ENCODE peak calls at places on chromosomes 3 and 15, in six cellular contexts. E is K562, X is HL-60, Z is HepG2, M is GM12878, U is H1. G is an unnamed sample.

GRCh38 chr3:13433931-13434330 is 13.8 kb upstream of the NUP210 start:
- DNase-seq in U (no peak), E (no peak), X (no peak), Z (no peak), M (no peak), G (no peak)

GRCh38 chr3:45546636-45547201 is 47.8 kb upstream of the LIMD1 start:
- DNase-seq in E (peak; percentile 74), U (peak; percentile 90), Z (peak; percentile 16), X (no peak), M (no peak), G (no peak)

GRCh38 chr3:151263126-151263525 is 15.2 kb downstream of the P2RY14 start:
- DNase-seq in E (no peak), U (no peak), X (no peak), M (no peak), Z (no peak), G (no peak)

GRCh38 chr3:42745776-42746454 is 27.1 kb downstream of the CCDC13 start:
- DNase-seq in X (no peak), M (no peak), E (no peak), Z (no peak), U (peak; percentile 41), G (no peak)

GRCh38 chr15:100879461-100880138 is at the start of gene ALDH1A3:
- DNase-seq in U (no peak), X (no peak), M (no peak), E (no peak), Z (no peak), G (peak; percentile 92)

GRCh38 chr3:120567370-120568197 is 28.6 kb upstream of the NDUFB4 start:
- DNase-seq in Z (peak; percentile 11), M (no peak), E (no peak), X (no peak), U (no peak), G (peak; percentile 63)

GRCh38 chr15:60678632-60679031 is 199.7 kb upstream of the ICE2 start:
- DNase-seq in U (no peak), X (no peak), Z (no peak), M (peak; percentile 38), E (no peak), G (no peak)

GRCh38 chr3:126816956-126817777 is 113.1 kb downstream of the CHCHD6 start:
- DNase-seq in Z (peak; percentile 35), M (no peak), E (no peak), U (no peak), X (no peak), G (no peak)

GRCh38 chr3:10738688-10739372 is 77.2 kb upstream of the SLC6A11 start:
- DNase-seq in E (peak; percentile 80), M (no peak), X (peak; percentile 38), Z (peak; percentile 38), U (peak; percentile 91), G (peak; percentile 81)

GRCh38 chr3:168249539-168250414 is 154.1 kb upstream of the GOLIM4 start:
- DNase-seq in E (no peak), M (no peak), Z (peak; percentile 54), U (peak; percentile 89), X (no peak), G (peak; percentile 89)

GRCh38 chr15:79978260-79978659 is 7.3 kb upstream of the BCL2A1 start:
- DNase-seq in X (no peak), U (no peak), Z (no peak), M (no peak), E (no peak), G (no peak)

GRCh38 chr15:79981861-79982455 is 11.0 kb upstream of the BCL2A1 start:
- DNase-seq in Z (no peak), U (peak; percentile 41), X (peak; percentile 72), M (peak; percentile 80), E (no peak), G (peak; percentile 19)

GRCh38 chr15:79973445-79974180 is 2.6 kb upstream of the BCL2A1 start:
- DNase-seq in X (no peak), Z (no peak), M (no peak), E (no peak), U (no peak), G (no peak)

GRCh38 chr15:79977431-79977940 is 6.5 kb upstream of the BCL2A1 start:
- DNase-seq in E (no peak), U (no peak), X (no peak), Z (no peak), M (peak; percentile 76), G (no peak)

GRCh38 chr15:79978694-79979519 is 7.9 kb upstream of the BCL2A1 start:
- DNase-seq in M (peak; percentile 95), Z (peak; percentile 87), X (no peak), E (no peak), U (no peak), G (no peak)
- TF ChIP-seq GABPA in M (peak; percentile 43), Z (no peak), X (no peak), E (no peak), U (no peak), G (no peak)

GRCh38 chr15:34314491-34314890 is 23.1 kb downstream of the SLC12A6 start:
- DNase-seq in X (no peak), Z (no peak), M (no peak), U (no peak), E (no peak), G (no peak)

GRCh38 chr15:34323217-34323616 is 14.4 kb downstream of the SLC12A6 start:
- DNase-seq in U (no peak), M (no peak), X (no peak), Z (no peak), E (no peak), G (no peak)

DNA sequence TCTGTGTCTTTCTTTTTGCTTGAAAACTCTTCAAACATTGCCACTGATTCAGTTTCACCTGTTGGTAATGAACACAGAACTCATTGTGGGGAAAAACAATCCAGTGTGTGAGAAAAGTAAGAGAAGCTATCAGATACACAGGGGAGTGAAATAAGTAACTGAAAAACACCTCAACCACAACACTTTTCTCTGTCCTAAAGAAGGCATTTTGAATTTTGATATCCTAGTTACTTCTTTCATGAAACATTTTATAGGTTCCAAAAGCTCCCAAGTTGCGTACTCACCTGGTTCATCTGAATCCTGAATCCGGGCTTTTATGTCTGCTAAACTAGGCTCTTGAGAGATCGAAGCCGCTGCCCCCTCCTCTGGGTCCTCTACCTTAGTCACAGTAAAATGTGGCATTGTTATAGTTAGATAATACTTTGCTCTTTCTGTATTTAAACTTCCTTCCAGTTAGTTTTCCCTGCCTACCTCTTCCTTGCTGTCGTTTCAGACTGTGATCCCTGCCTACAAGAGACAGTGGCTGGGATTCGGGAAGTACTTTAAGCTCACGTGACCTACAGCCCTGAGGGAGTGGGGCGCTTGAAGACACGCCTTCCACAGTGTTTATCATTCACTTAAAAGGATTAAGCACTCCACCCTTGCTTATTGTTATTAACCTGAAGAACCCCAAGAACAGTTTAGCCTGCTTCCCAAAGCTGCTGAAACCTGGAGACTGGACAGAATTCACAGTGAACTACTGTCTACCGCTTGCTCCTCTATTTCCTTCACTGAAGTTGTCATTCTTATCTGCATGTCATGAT is 19.1 kb downstream of the SLC12A6 start:
- DNase-seq in E (peak; percentile 50), M (no peak), U (peak; percentile 51), Z (peak; percentile 78), X (no peak), G (no peak)
- TF ChIP-seq GABPA in E (no peak), M (no peak), U (no peak), Z (peak; percentile 17), X (no peak), G (no peak)

GRCh38 chr15:68385671-68386586 is 46.0 kb downstream of the ITGA11 start:
- DNase-seq in X (no peak), E (no peak), Z (no peak), U (peak; percentile 30), M (no peak), G (no peak)
- TF ChIP-seq GABPA in X (no peak), E (no peak), Z (no peak), U (no peak), M (no peak), G (no peak)

GRCh38 chr15:85423256-85423655 is 42.9 kb downstream of the AKAP13 start:
- DNase-seq in M (no peak), X (no peak), E (no peak), U (no peak), Z (no peak), G (no peak)

GRCh38 chr15:85421116-85421925 is 40.9 kb downstream of the AKAP13 start:
- DNase-seq in Z (no peak), U (no peak), M (no peak), E (no peak), X (no peak), G (no peak)

GRCh38 chr15:85422607-85423006 is 42.2 kb downstream of the AKAP13 start:
- DNase-seq in U (no peak), M (no peak), X (no peak), Z (no peak), E (no peak), G (no peak)

GRCh38 chr15:85427286-85428028 is 47.1 kb downstream of the AKAP13 start:
- DNase-seq in E (no peak), X (no peak), Z (no peak), M (no peak), U (no peak), G (no peak)

DNA sequence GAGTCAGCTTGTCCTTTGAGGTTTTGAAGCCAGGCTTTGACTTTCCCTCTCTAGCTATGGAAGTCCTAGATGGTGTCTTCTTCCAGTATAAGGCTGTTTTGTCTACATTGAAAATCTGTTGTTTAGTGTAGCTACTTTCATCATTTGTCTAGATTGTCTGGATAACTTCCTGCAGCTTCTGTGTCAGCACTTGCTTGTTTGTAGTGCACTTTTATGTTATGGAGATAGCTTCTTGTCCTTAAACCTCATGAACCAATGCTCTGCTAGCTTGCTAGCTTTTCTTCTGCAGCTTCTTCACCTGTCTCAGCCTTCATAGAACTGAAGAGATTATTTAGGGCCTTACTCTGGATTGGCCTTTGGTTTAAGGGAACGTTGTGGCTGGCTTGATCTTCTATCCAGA is 43.8 kb downstream of the AKAP13 start:
- DNase-seq in U (no peak), Z (no peak), E (no peak), M (no peak), X (no peak), G (no peak)
- TF ChIP-seq GABPA in U (no peak), Z (no peak), E (no peak), M (no peak), X (no peak), G (no peak)

GRCh38 chr15:39543651-39544050 is 37.2 kb upstream of the THBS1 start:
- DNase-seq in U (peak; percentile 51), X (no peak), E (peak; percentile 22), M (no peak), Z (no peak), G (no peak)
- TF ChIP-seq GABPA in U (no peak), X (no peak), E (no peak), M (no peak), Z (no peak), G (no peak)

GRCh38 chr15:71011503-71012155 is 103.6 kb upstream of the THSD4 start:
- DNase-seq in Z (peak; percentile 3), E (peak; percentile 9), X (no peak), M (no peak), U (no peak), G (peak; percentile 6)
- TF ChIP-seq GABPA in Z (no peak), E (no peak), X (no peak), M (no peak), U (no peak), G (no peak)